ENCODE peak calls at places on chromosomes 11 and 22, in eight cellular contexts. Q, I, J, X, Y, B, A and E are unnamed samples.

GRCh38 chr11:119361961-119362725 is 15.6 kb upstream of the MFRP start:
- DNase-seq in Q (no peak), I (no peak), J (no peak), X (no peak), Y (no peak), B (no peak), A (no peak), E (no peak)

GRCh38 chr11:61870429-61871039 is 20.8 kb downstream of the FADS3 start:
- DNase-seq in Q (peak; percentile 75), I (no peak), J (no peak), X (no peak), Y (no peak), B (no peak), A (no peak), E (no peak)

GRCh38 chr22:35739642-35740041 is 22.0 kb downstream of the APOL5 start:
- DNase-seq in Q (peak; percentile 28), I (peak; percentile 18), J (no peak), X (no peak), Y (no peak), B (peak; percentile 24), A (peak; percentile 11), E (no peak)

GRCh38 chr11:69393178-69393832 is 88.2 kb upstream of the LINC01488 start:
- DNase-seq in Q (no peak), I (no peak), J (no peak), X (no peak), Y (no peak), B (no peak), A (no peak), E (no peak)

GRCh38 chr11:119890466-119890865 is 161.5 kb upstream of the NECTIN1 start:
- DNase-seq in Q (no peak), I (no peak), J (no peak), X (no peak), Y (no peak), B (no peak), A (no peak), E (no peak)

GRCh38 chr11:123616505-123617198 is 37.8 kb downstream of the SCN3B start:
- DNase-seq in Q (peak; percentile 75), I (peak; percentile 32), J (peak; percentile 71), X (peak; percentile 68), Y (peak; percentile 79), B (no peak), A (no peak), E (no peak)

GRCh38 chr11:78784321-78785061 is 209.8 kb upstream of the NARS2 start:
- DNase-seq in Q (peak; percentile 82), I (peak; percentile 38), J (peak; percentile 46), X (peak; percentile 8), Y (no peak), B (no peak), A (no peak), E (no peak)

GRCh38 chr22:39214383-39215069 is 30.3 kb downstream of the PDGFB start:
- DNase-seq in Q (peak; percentile 5), I (peak; percentile 50), J (peak; percentile 55), X (peak; percentile 65), Y (no peak), B (no peak), A (no peak), E (peak; percentile 18)

GRCh38 chr11:102488208-102488607 is 35.6 kb upstream of the TMEM123 start:
- DNase-seq in Q (no peak), I (no peak), J (no peak), X (no peak), Y (no peak), B (no peak), A (no peak), E (no peak)

GRCh38 chr11:58625826-58626460 is 3.5 kb downstream of the CNTF start:
- DNase-seq in Q (peak; percentile 61), I (peak; percentile 45), J (no peak), X (peak; percentile 76), Y (no peak), B (no peak), A (no peak), E (no peak)

GRCh38 chr22:49297286-49297870 is 530.3 kb downstream of the BRD1 start:
- DNase-seq in Q (no peak), I (no peak), J (no peak), X (no peak), Y (no peak), B (no peak), A (no peak), E (no peak)

GRCh38 chr22:37161442-37161841 is 11.7 kb upstream of the IL2RB start:
- DNase-seq in Q (peak; percentile 26), I (peak; percentile 20), J (no peak), X (no peak), Y (no peak), B (no peak), A (peak; percentile 70), E (no peak)

GRCh38 chr22:33476206-33476605 is 418.0 kb upstream of the SYN3 start:
- DNase-seq in Q (no peak), I (no peak), J (peak; percentile 19), X (no peak), Y (no peak), B (no peak), A (no peak), E (no peak)

GRCh38 chr11:70942593-70942992 is 309.8 kb downstream of the SHANK2 start:
- DNase-seq in Q (peak; percentile 12), I (no peak), J (no peak), X (no peak), Y (no peak), B (no peak), A (peak; percentile 45), E (no peak)

GRCh38 chr22:16956290-16956689 is 51.7 kb downstream of the GAB4 start:
- DNase-seq in Q (no peak), I (no peak), J (no peak), X (no peak), Y (no peak), B (no peak), A (no peak), E (no peak)

GRCh38 chr11:17986007-17986710 is 26.7 kb downstream of the SERGEF start:
- DNase-seq in Q (peak; percentile 92), I (peak; percentile 63), J (peak; percentile 70), X (peak; percentile 84), Y (no peak), B (no peak), A (no peak), E (peak; percentile 30)

GRCh38 chr11:28228196-28228595 is 120.0 kb downstream of the METTL15 start:
- DNase-seq in Q (peak; percentile 19), I (peak; percentile 62), J (no peak), X (peak; percentile 78), Y (no peak), B (no peak), A (no peak), E (no peak)

GRCh38 chr22:25751174-25751581 is 9.2 kb downstream of the MYO18B start:
- DNase-seq in Q (no peak), I (no peak), J (no peak), X (no peak), Y (no peak), B (no peak), A (no peak), E (no peak)

GRCh38 chr11:27858901-27859300 is 158.6 kb upstream of the BDNF start:
- DNase-seq in Q (no peak), I (no peak), J (no peak), X (no peak), Y (no peak), B (no peak), A (no peak), E (no peak)

GRCh38 chr11:134945993-134946392 is 534.0 kb upstream of the B3GAT1 start:
- DNase-seq in Q (no peak), I (no peak), J (peak; percentile 45), X (no peak), Y (no peak), B (no peak), A (no peak), E (no peak)

GRCh38 chr11:69114811-69115523 is 40.8 kb upstream of the SMIM38 start:
- DNase-seq in Q (no peak), I (no peak), J (no peak), X (no peak), Y (no peak), B (peak; percentile 34), A (no peak), E (no peak)

GRCh38 chr11:37552284-37552683 is 954.2 kb upstream of the RAG2 start:
- DNase-seq in Q (no peak), I (no peak), J (no peak), X (no peak), Y (no peak), B (no peak), A (no peak), E (no peak)

GRCh38 chr11:121452609-121453150 is at the start of gene SORL1-AS1:
- DNase-seq in Q (no peak), I (no peak), J (no peak), X (no peak), Y (no peak), B (peak; percentile 58), A (no peak), E (no peak)

GRCh38 chr11:17985517-17985916 is 27.3 kb downstream of the SERGEF start:
- DNase-seq in Q (peak; percentile 47), I (peak; percentile 9), J (peak; percentile 33), X (peak; percentile 24), Y (peak; percentile 7), B (peak; percentile 12), A (no peak), E (no peak)

GRCh38 chr22:27420817-27421361 is 380.7 kb downstream of the MN1 start:
- DNase-seq in Q (peak; percentile 93), I (peak; percentile 92), J (peak; percentile 97), X (peak; percentile 42), Y (peak; percentile 89), B (no peak), A (no peak), E (no peak)

GRCh38 chr22:38850941-38851849 is 7.4 kb upstream of the NPTXR start:
- DNase-seq in Q (peak; percentile 71), I (peak; percentile 81), J (peak; percentile 79), X (peak; percentile 77), Y (no peak), B (peak; percentile 25), A (no peak), E (peak; percentile 70)

GRCh38 chr22:23073506-23074229 is 3.3 kb downstream of the GNAZ start:
- DNase-seq in Q (no peak), I (no peak), J (no peak), X (no peak), Y (no peak), B (no peak), A (no peak), E (no peak)

GRCh38 chr11:118003021-118003423 is 16.8 kb downstream of the IL10RA start:
- DNase-seq in Q (no peak), I (no peak), J (no peak), X (no peak), Y (no peak), B (peak; percentile 33), A (no peak), E (no peak)

GRCh38 chr11:114259124-114259526 is 37.1 kb upstream of the NNMT start:
- DNase-seq in Q (no peak), I (no peak), J (no peak), X (no peak), Y (peak; percentile 38), B (no peak), A (no peak), E (no peak)

GRCh38 chr22:49140921-49141680 is 686.6 kb downstream of the BRD1 start:
- DNase-seq in Q (no peak), I (no peak), J (no peak), X (no peak), Y (no peak), B (no peak), A (no peak), E (no peak)

GRCh38 chr11:57180141-57180561 is 1.6 kb upstream of the LRRC55 start:
- DNase-seq in Q (no peak), I (no peak), J (no peak), X (no peak), Y (no peak), B (no peak), A (no peak), E (no peak)

GRCh38 chr11:11871991-11872401 is 30.2 kb downstream of the USP47 start:
- DNase-seq in Q (no peak), I (no peak), J (no peak), X (no peak), Y (no peak), B (no peak), A (no peak), E (no peak)

GRCh38 chr11:121869478-121869877 is 246.5 kb downstream of the BLID start:
- DNase-seq in Q (no peak), I (no peak), J (no peak), X (no peak), Y (no peak), B (no peak), A (no peak), E (no peak)

GRCh38 chr22:30290679-30291333 is 1.5 kb upstream of the CASTOR1 start:
- DNase-seq in Q (peak; percentile 73), I (peak; percentile 72), J (peak; percentile 78), X (peak; percentile 38), Y (peak; percentile 94), B (no peak), A (no peak), E (peak; percentile 24)